ENCODE peak calls at places on chromosomes 16 and 17, in seven cellular contexts. S is astrocyte of the cerebellum, M is RWPE2, R is omental fat pad, D is skeletal muscle cell, Y is B cell, V is anterior cingulate cortex. P is an unnamed sample.

GRCh38 chr17:80220709-80221215 is 535 bp downstream of the SLC26A11 start:
- DNase-seq in S (no peak), M (no peak), R (no peak), D (no peak), Y (no peak), V (peak; percentile 20), P (no peak)

GRCh38 chr17:40547079-40547784 is 18.0 kb downstream of the CCR7 start:
- DNase-seq in S (no peak), M (peak; percentile 88), R (no peak), D (no peak), Y (peak; percentile 90), V (no peak), P (no peak)

GRCh38 chr16:58500329-58501241 is 642 bp downstream of the NDRG4 start:
- DNase-seq in S (no peak), M (peak; percentile 65), R (no peak), D (no peak), Y (no peak), V (no peak), P (no peak)

GRCh38 chr17:71147906-71148305 is 972.9 kb upstream of the SOX9 start:
- DNase-seq in S (no peak), M (no peak), R (no peak), D (no peak), Y (no peak), V (no peak), P (no peak)

GRCh38 chr17:49406791-49407190 is 7.9 kb downstream of the PHB1 start:
- DNase-seq in S (no peak), M (peak; percentile 31), R (no peak), D (no peak), Y (no peak), V (no peak), P (no peak)

GRCh38 chr16:67190041-67190440 is at the start of gene EXOC3L1:
- DNase-seq in S (no peak), M (no peak), R (no peak), D (no peak), Y (no peak), V (no peak), P (no peak)

GRCh38 chr17:29732613-29733012 is 109.9 kb upstream of the CORO6 start:
- DNase-seq in S (no peak), M (no peak), R (no peak), D (no peak), Y (no peak), V (no peak), P (no peak)

GRCh38 chr17:81189670-81190530 is 23.9 kb upstream of the AATK start:
- DNase-seq in S (no peak), M (no peak), R (no peak), D (no peak), Y (no peak), V (peak; percentile 34), P (no peak)

GRCh38 chr16:47262938-47263337 is 119.2 kb upstream of the NETO2 start:
- DNase-seq in S (no peak), M (no peak), R (no peak), D (no peak), Y (no peak), V (no peak), P (no peak)

GRCh38 chr17:27462714-27463113 is 6.5 kb downstream of the KSR1 start:
- DNase-seq in S (no peak), M (no peak), R (no peak), D (no peak), Y (no peak), V (no peak), P (no peak)

GRCh38 chr16:6967796-6968195 is 364.8 kb upstream of the RBFOX1 start:
- DNase-seq in S (no peak), M (no peak), R (no peak), D (no peak), Y (no peak), V (no peak), P (no peak)

GRCh38 chr17:12977008-12977751 is 40.6 kb downstream of the ELAC2 start:
- DNase-seq in S (no peak), M (no peak), R (no peak), D (no peak), Y (no peak), V (no peak), P (no peak)

GRCh38 chr16:53131363-53132071 is 76.7 kb downstream of the CHD9 start:
- DNase-seq in S (no peak), M (peak; percentile 74), R (peak; percentile 32), D (no peak), Y (peak; percentile 44), V (peak; percentile 44), P (peak; percentile 73)

GRCh38 chr17:39753514-39754160 is 15.9 kb downstream of the GRB7 start:
- DNase-seq in S (no peak), M (no peak), R (no peak), D (no peak), Y (peak; percentile 83), V (no peak), P (no peak)

GRCh38 chr16:16004314-16004749 is 54.9 kb downstream of the ABCC1 start:
- DNase-seq in S (peak; percentile 82), M (no peak), R (no peak), D (peak; percentile 50), Y (no peak), V (no peak), P (no peak)

GRCh38 chr17:57330587-57330986 is 74.3 kb downstream of the MSI2 start:
- DNase-seq in S (no peak), M (no peak), R (no peak), D (no peak), Y (no peak), V (no peak), P (no peak)